ENCODE peak calls at places on chromosomes 5 and 9, in six cellular contexts. One of them, this sample, is unnamed.

GRCh38 chr5:101678494-101679193 is 617.4 kb downstream of the SLCO4C1 start:
- DNase-seq in kidney tubule cell: peak; percentile 58
- DNase-seq in HL-60: peak; percentile 13
- DNase-seq in kidney epithelial cell: peak; percentile 26
- DNase-seq in choroid plexus epithelial cell: peak; percentile 69
- DNase-seq in DMS53: peak; percentile 81
- DNase-seq in this sample: peak; percentile 25

GRCh38 chr5:176565760-176566288 is 16.7 kb downstream of the CDHR2 start:
- DNase-seq in kidney tubule cell: no peak
- DNase-seq in HL-60: no peak
- DNase-seq in kidney epithelial cell: no peak
- DNase-seq in choroid plexus epithelial cell: no peak
- DNase-seq in DMS53: no peak
- DNase-seq in this sample: no peak

GRCh38 chr9:121841771-121842611 is 190.6 kb downstream of the DAB2IP start:
- DNase-seq in kidney tubule cell: peak; percentile 80
- DNase-seq in HL-60: peak; percentile 6
- DNase-seq in kidney epithelial cell: peak; percentile 43
- DNase-seq in choroid plexus epithelial cell: peak; percentile 65
- DNase-seq in DMS53: no peak
- DNase-seq in this sample: no peak

GRCh38 chr5:54311178-54311811 is 922 bp upstream of the ARL15 start:
- DNase-seq in kidney tubule cell: peak; percentile 24
- DNase-seq in HL-60: no peak
- DNase-seq in kidney epithelial cell: no peak
- DNase-seq in choroid plexus epithelial cell: peak; percentile 57
- DNase-seq in DMS53: peak; percentile 57
- DNase-seq in this sample: no peak

GRCh38 chr9:26326473-26327044 is 566.0 kb downstream of the CAAP1 start:
- DNase-seq in kidney tubule cell: peak; percentile 73
- DNase-seq in HL-60: peak; percentile 7
- DNase-seq in kidney epithelial cell: peak; percentile 52
- DNase-seq in choroid plexus epithelial cell: peak; percentile 70
- DNase-seq in DMS53: peak; percentile 68
- DNase-seq in this sample: peak; percentile 38

GRCh38 chr5:54764102-54764501 is 221.3 kb downstream of the ESM1 start:
- DNase-seq in kidney tubule cell: no peak
- DNase-seq in HL-60: no peak
- DNase-seq in kidney epithelial cell: no peak
- DNase-seq in choroid plexus epithelial cell: no peak
- DNase-seq in DMS53: no peak
- DNase-seq in this sample: no peak

GRCh38 chr9:69027355-69028097 is 8.0 kb upstream of the FXN start:
- DNase-seq in kidney tubule cell: peak; percentile 58
- DNase-seq in HL-60: peak; percentile 37
- DNase-seq in kidney epithelial cell: no peak
- DNase-seq in choroid plexus epithelial cell: peak; percentile 69
- DNase-seq in DMS53: peak; percentile 71
- DNase-seq in this sample: no peak

GRCh38 chr5:73437126-73438047 is 11.2 kb downstream of the FOXD1 start:
- DNase-seq in kidney tubule cell: peak; percentile 85
- DNase-seq in HL-60: no peak
- DNase-seq in kidney epithelial cell: peak; percentile 49
- DNase-seq in choroid plexus epithelial cell: peak; percentile 88
- DNase-seq in DMS53: peak; percentile 90
- DNase-seq in this sample: no peak

GRCh38 chr9:104025945-104026344 is 68.2 kb upstream of the SMC2 start:
- DNase-seq in kidney tubule cell: no peak
- DNase-seq in HL-60: no peak
- DNase-seq in kidney epithelial cell: no peak
- DNase-seq in choroid plexus epithelial cell: peak; percentile 14
- DNase-seq in DMS53: no peak
- DNase-seq in this sample: no peak

GRCh38 chr9:115810166-115810565 is 343.4 kb upstream of the PAPPA start:
- DNase-seq in kidney tubule cell: peak; percentile 22
- DNase-seq in HL-60: no peak
- DNase-seq in kidney epithelial cell: no peak
- DNase-seq in choroid plexus epithelial cell: peak; percentile 6
- DNase-seq in DMS53: peak; percentile 2
- DNase-seq in this sample: peak; percentile 35

GRCh38 chr5:99068944-99069650 is 140.3 kb upstream of the CHD1 start:
- DNase-seq in kidney tubule cell: no peak
- DNase-seq in HL-60: no peak
- DNase-seq in kidney epithelial cell: no peak
- DNase-seq in choroid plexus epithelial cell: no peak
- DNase-seq in DMS53: no peak
- DNase-seq in this sample: no peak

GRCh38 chr9:129382281-129383004 is 204.4 kb upstream of the IER5L start:
- DNase-seq in kidney tubule cell: no peak
- DNase-seq in HL-60: no peak
- DNase-seq in kidney epithelial cell: no peak
- DNase-seq in choroid plexus epithelial cell: no peak
- DNase-seq in DMS53: peak; percentile 83
- DNase-seq in this sample: no peak